ENCODE peak calls at places on chromosomes 16 and 17, in six cellular contexts. M, D, Z, B, R and T are unnamed samples.
A peak's percentile ranks its signal among the peaks of the same experiment; 100 is the strongest.

GRCh38 chr17:46194393-46195216 is 1.4 kb upstream of the KANSL1 start:
- DNase-seq in M (no peak), D (peak; percentile 60), Z (peak; percentile 32), B (peak; percentile 38), R (peak; percentile 38), T (no peak)

GRCh38 chr16:1493746-1494094 is 560 bp downstream of the TELO2 start:
- DNase-seq in M (no peak), D (no peak), Z (no peak), B (no peak), R (no peak), T (no peak)

GRCh38 chr17:82065638-82066303 is at the start of gene DUS1L:
- DNase-seq in M (no peak), D (peak; percentile 72), Z (peak; percentile 69), B (peak; percentile 48), R (peak; percentile 63), T (no peak)

GRCh38 chr17:55580596-55581133 is 69.4 kb upstream of the SMIM36 start:
- DNase-seq in M (no peak), D (no peak), Z (no peak), B (no peak), R (no peak), T (no peak)

GRCh38 chr16:58127033-58127556 is 2.1 kb downstream of the CFAP20 start:
- DNase-seq in M (no peak), D (peak; percentile 65), Z (peak; percentile 39), B (no peak), R (no peak), T (no peak)

GRCh38 chr17:74252272-74252671 is 21.8 kb upstream of the DNAI2 start:
- DNase-seq in M (no peak), D (no peak), Z (no peak), B (no peak), R (no peak), T (no peak)

GRCh38 chr16:81567987-81568748 is 123.6 kb downstream of the CMIP start:
- DNase-seq in M (peak; percentile 9), D (peak; percentile 60), Z (peak; percentile 56), B (no peak), R (no peak), T (no peak)

GRCh38 chr17:49438439-49438861 is 23.8 kb upstream of the PHB1 start:
- DNase-seq in M (no peak), D (no peak), Z (no peak), B (no peak), R (no peak), T (no peak)

GRCh38 chr16:67723940-67724339 is 4.8 kb upstream of the GFOD2 start:
- DNase-seq in M (no peak), D (no peak), Z (no peak), B (no peak), R (no peak), T (no peak)

GRCh38 chr17:62984801-62985200 is 18.8 kb downstream of the TANC2 start:
- DNase-seq in M (no peak), D (no peak), Z (no peak), B (no peak), R (no peak), T (no peak)

GRCh38 chr17:44075598-44076293 is 5.2 kb downstream of the G6PC3 start:
- DNase-seq in M (no peak), D (no peak), Z (no peak), B (no peak), R (no peak), T (no peak)

GRCh38 chr16:129075-129474 is 9.4 kb downstream of the NPRL3 start:
- DNase-seq in M (no peak), D (no peak), Z (no peak), B (no peak), R (no peak), T (no peak)
- H3K27ac ChIP-seq in M (no peak overlapping the region), D (no peak overlapping the region), Z (no peak overlapping the region), B (no peak overlapping the region), R (no peak overlapping the region), T (no peak overlapping the region)

GRCh38 chr17:5430413-5430999 is 8.4 kb downstream of the C1QBP start:
- DNase-seq in M (no peak), D (no peak), Z (no peak), B (no peak), R (no peak), T (no peak)
- H3K27ac ChIP-seq in M (no peak overlapping the region), D (no peak overlapping the region), Z (no peak overlapping the region), B (no peak overlapping the region), R (no peak overlapping the region), T (peak overlapping the region; percentile 77)

GRCh38 chr16:47037396-47037745 is 63.9 kb upstream of the DNAJA2 start:
- DNase-seq in M (no peak), D (peak; percentile 32), Z (no peak), B (no peak), R (peak; percentile 5), T (no peak)
- H3K27ac ChIP-seq in M (no peak overlapping the region), D (peak overlapping the region; percentile 95), Z (no peak overlapping the region), B (no peak overlapping the region), R (no peak overlapping the region), T (no peak overlapping the region)

GRCh38 chr16:69435977-69436729 is 11.7 kb downstream of the CYB5B start:
- DNase-seq in M (no peak), D (no peak), Z (peak; percentile 50), B (no peak), R (no peak), T (no peak)

GRCh38 chr16:69428652-69429051 is 4.2 kb downstream of the CYB5B start:
- DNase-seq in M (no peak), D (no peak), Z (no peak), B (no peak), R (no peak), T (no peak)

GRCh38 chr16:69432069-69432468 is 7.7 kb downstream of the CYB5B start:
- DNase-seq in M (no peak), D (no peak), Z (no peak), B (no peak), R (no peak), T (no peak)

GRCh38 chr16:69438465-69438864 is 14.0 kb downstream of the CYB5B start:
- DNase-seq in M (no peak), D (no peak), Z (no peak), B (no peak), R (no peak), T (no peak)

DNA sequence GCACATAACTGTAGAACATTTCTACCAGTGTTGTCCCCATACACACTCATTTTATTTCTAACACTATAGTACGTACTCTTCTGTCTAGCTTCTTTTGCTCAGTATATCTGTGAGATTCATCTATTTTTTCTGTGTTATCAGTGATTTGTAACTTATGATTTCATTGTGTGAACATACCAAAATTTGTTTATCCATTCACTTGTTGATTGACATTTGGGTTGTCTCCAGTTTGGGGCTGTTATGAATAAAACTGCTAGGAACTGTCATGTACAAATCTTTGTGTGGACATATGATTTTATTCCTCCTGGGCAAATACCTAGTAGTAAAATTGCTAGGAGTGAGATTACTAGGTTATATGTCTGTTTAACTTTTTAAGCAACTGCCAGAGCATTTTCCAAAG is 9.6 kb downstream of the CYB5B start:
- DNase-seq in M (no peak), D (no peak), Z (no peak), B (no peak), R (no peak), T (no peak)
- H3K27ac ChIP-seq in M (no peak overlapping the region), D (no peak overlapping the region), Z (no peak overlapping the region), B (no peak overlapping the region), R (no peak overlapping the region), T (no peak overlapping the region)

DNA sequence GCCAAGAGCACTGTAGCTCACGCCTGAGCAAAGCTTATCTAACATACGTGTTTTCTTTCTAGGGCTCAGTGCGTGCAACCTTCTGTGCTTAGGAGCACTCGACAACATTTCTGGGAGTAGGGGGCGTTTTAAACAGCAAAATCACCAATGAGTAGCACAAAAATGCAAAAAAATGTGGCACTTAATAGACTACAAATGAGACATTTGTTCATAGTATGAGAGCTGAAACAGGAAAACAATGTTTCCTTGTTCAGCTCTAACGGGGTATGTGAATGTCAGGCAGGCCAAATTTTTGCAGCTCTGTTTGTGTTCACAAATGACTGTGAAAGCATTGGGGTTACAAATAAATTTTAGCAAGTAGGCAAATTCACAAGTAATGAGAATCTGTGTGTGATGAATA is 206.3 kb downstream of the CNTNAP4 start:
- DNase-seq in M (no peak), D (no peak), Z (no peak), B (no peak), R (no peak), T (no peak)
- H3K27ac ChIP-seq in M (peak overlapping the region; percentile 92), D (no peak overlapping the region), Z (no peak overlapping the region), B (no peak overlapping the region), R (no peak overlapping the region), T (no peak overlapping the region)

GRCh38 chr17:2155482-2156051 is 100.7 kb downstream of the HIC1 start:
- DNase-seq in M (no peak), D (no peak), Z (no peak), B (no peak), R (no peak), T (no peak)
- H3K27ac ChIP-seq in M (no peak overlapping the region), D (no peak overlapping the region), Z (no peak overlapping the region), B (no peak overlapping the region), R (no peak overlapping the region), T (no peak overlapping the region)

GRCh38 chr16:56649271-56649670 is 2.4 kb upstream of the MT1B start:
- DNase-seq in M (no peak), D (no peak), Z (no peak), B (no peak), R (no peak), T (no peak)
- H3K27ac ChIP-seq in M (no peak overlapping the region), D (no peak overlapping the region), Z (no peak overlapping the region), B (no peak overlapping the region), R (no peak overlapping the region), T (no peak overlapping the region)

GRCh38 chr17:38453951-38454421 is 25.7 kb downstream of the ARHGAP23 start:
- DNase-seq in M (no peak), D (peak; percentile 39), Z (no peak), B (no peak), R (no peak), T (no peak)
- H3K27ac ChIP-seq in M (peak overlapping the region; percentile 97), D (peak overlapping the region; percentile 96), Z (no peak overlapping the region), B (no peak overlapping the region), R (no peak overlapping the region), T (peak overlapping the region; percentile 73)

GRCh38 chr17:15467592-15467991 is at the start of gene CDRT4:
- DNase-seq in M (no peak), D (no peak), Z (no peak), B (no peak), R (no peak), T (no peak)

GRCh38 chr17:15470536-15470935 is 3.1 kb upstream of the CDRT4 start:
- DNase-seq in M (no peak), D (no peak), Z (no peak), B (no peak), R (no peak), T (no peak)

GRCh38 chr17:15466131-15466530 is 1.3 kb downstream of the CDRT4 start:
- DNase-seq in M (no peak), D (no peak), Z (no peak), B (no peak), R (no peak), T (no peak)

GRCh38 chr17:15468142-15468541 is 721 bp upstream of the CDRT4 start:
- DNase-seq in M (no peak), D (no peak), Z (no peak), B (no peak), R (no peak), T (no peak)

DNA sequence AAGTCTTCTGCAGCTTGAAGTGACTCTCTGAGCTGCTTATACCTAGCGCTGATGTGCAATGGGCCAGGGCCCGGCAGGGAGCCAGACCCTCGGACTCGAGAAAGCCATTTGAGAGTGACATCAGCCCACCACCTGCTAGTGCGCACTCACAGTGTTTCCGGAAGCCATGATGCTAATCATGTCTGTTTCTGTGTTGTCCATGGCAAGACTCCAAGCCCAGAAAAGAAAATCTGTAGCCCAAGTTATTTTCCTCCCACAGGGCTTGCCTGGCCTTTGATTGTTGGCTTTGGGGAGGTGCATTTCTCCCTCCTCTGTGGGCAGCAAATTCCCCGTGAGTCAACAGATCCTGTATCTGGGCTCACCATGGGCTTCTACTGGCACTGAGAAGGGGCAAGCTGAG is 1.8 kb upstream of the CDRT4 start:
- DNase-seq in M (no peak), D (no peak), Z (no peak), B (no peak), R (no peak), T (no peak)
- H3K27ac ChIP-seq in M (no peak overlapping the region), D (no peak overlapping the region), Z (no peak overlapping the region), B (no peak overlapping the region), R (no peak overlapping the region), T (no peak overlapping the region)